ENCODE peak calls at places on chromosome 5, in four cellular contexts. C is GM06990, X is MG63, F is uterus. A is an unnamed sample.

GRCh38 chr5:59264641-59265245 is 628.8 kb downstream of the PDE4D start:
- DNase-seq in C (no peak), F (no peak), X (no peak), A (no peak)

GRCh38 chr5:94248175-94248875 is 370.1 kb downstream of the KIAA0825 start:
- DNase-seq in F (no peak), X (no peak), C (no peak), A (no peak)

GRCh38 chr5:139647406-139648204 is 544 bp upstream of the CXXC5 start:
- DNase-seq in X (no peak), C (no peak), F (no peak), A (peak; percentile 56)

GRCh38 chr5:77065256-77065655 is 21.8 kb downstream of the ZBED3 start:
- DNase-seq in F (no peak), C (no peak), X (no peak), A (no peak)

GRCh38 chr5:148474025-148474511 is 90.3 kb downstream of the FBXO38 start:
- DNase-seq in X (peak; percentile 70), F (peak; percentile 35), C (no peak), A (no peak)

GRCh38 chr5:176781638-176782570 is 28.5 kb upstream of the UNC5A start:
- DNase-seq in F (no peak), C (no peak), X (no peak), A (no peak)

GRCh38 chr5:117955831-117956230 is 1032.5 kb downstream of the DTWD2 start:
- DNase-seq in C (no peak), F (no peak), X (no peak), A (no peak)

GRCh38 chr5:113273949-113274348 is 160.8 kb downstream of the TSSK1B start:
- DNase-seq in F (no peak), X (no peak), C (no peak), A (no peak)

GRCh38 chr5:84237126-84237525 is 147.6 kb downstream of the EDIL3 start:
- DNase-seq in X (no peak), F (no peak), C (no peak), A (no peak)

GRCh38 chr5:55392669-55393068 is 84.9 kb downstream of the MTREX start:
- DNase-seq in F (no peak), C (no peak), X (no peak), A (no peak)

GRCh38 chr5:37090781-37091180 is 158.4 kb downstream of the CPLANE1 start:
- DNase-seq in X (no peak), F (no peak), C (no peak), A (no peak)

GRCh38 chr5:115895821-115896220 is 54.1 kb downstream of the AP3S1 start:
- DNase-seq in F (no peak), C (no peak), X (no peak), A (no peak)

GRCh38 chr5:54883374-54884194 is 101.8 kb downstream of the ESM1 start:
- DNase-seq in C (no peak), X (peak; percentile 69), F (peak; percentile 64), A (peak; percentile 44)

GRCh38 chr5:81971086-81971693 is 633 bp upstream of the ATG10 start:
- DNase-seq in X (no peak), C (peak; percentile 29), F (no peak), A (peak; percentile 25)

GRCh38 chr5:99587983-99588382 is 659.2 kb upstream of the CHD1 start:
- DNase-seq in C (no peak), F (no peak), X (no peak), A (no peak)

GRCh38 chr5:143355710-143356109 is 47.8 kb downstream of the NR3C1 start:
- DNase-seq in C (no peak), F (peak; percentile 20), X (peak; percentile 92), A (no peak)

GRCh38 chr5:111774525-111774924 is 17.5 kb upstream of the NREP start:
- DNase-seq in F (no peak), X (peak; percentile 74), C (no peak), A (peak; percentile 70)

GRCh38 chr5:160694896-160695295 is 157.1 kb downstream of the ATP10B start:
- DNase-seq in F (no peak), C (no peak), X (no peak), A (no peak)

GRCh38 chr5:21680196-21680595 is 1172.9 kb downstream of the CDH12 start:
- DNase-seq in F (no peak), C (no peak), X (peak; percentile 68), A (no peak)

GRCh38 chr5:65478336-65478735 is 3.4 kb downstream of the ADAMTS6 start:
- DNase-seq in F (no peak), C (no peak), X (no peak), A (no peak)

GRCh38 chr5:111159845-111160244 is 64.3 kb upstream of the CAMK4 start:
- DNase-seq in F (no peak), X (no peak), C (no peak), A (no peak)

DNA sequence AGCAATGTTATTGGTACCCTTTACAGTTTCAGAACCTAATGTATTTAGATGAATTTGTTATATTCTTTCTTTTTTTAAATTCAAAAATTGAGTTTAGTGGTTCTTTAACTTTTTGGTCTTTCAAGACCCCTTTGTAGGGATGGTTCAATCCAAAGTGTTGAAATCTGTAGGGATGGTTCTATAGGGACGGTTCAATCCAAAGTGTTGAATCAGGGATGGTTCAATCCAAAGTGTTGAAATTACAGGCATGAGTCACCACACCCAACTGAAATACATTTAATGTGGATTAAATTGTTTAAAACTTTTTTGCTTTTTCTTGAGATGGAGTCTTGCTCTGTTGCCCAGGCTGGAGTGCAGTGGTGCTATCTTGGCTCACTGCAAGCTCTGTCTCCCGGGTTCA is 30.6 kb downstream of the SNX2 start:
- DNase-seq in X (no peak), F (no peak), C (no peak), A (no peak)
- H3K36me3 ChIP-seq in X (peaks cover 24% of the 10 kb centered on the region), F (no peaks in the 10 kb centered on the region), C (peaks cover 4% of the 10 kb centered on the region), A (no peaks in the 10 kb centered on the region)

DNA sequence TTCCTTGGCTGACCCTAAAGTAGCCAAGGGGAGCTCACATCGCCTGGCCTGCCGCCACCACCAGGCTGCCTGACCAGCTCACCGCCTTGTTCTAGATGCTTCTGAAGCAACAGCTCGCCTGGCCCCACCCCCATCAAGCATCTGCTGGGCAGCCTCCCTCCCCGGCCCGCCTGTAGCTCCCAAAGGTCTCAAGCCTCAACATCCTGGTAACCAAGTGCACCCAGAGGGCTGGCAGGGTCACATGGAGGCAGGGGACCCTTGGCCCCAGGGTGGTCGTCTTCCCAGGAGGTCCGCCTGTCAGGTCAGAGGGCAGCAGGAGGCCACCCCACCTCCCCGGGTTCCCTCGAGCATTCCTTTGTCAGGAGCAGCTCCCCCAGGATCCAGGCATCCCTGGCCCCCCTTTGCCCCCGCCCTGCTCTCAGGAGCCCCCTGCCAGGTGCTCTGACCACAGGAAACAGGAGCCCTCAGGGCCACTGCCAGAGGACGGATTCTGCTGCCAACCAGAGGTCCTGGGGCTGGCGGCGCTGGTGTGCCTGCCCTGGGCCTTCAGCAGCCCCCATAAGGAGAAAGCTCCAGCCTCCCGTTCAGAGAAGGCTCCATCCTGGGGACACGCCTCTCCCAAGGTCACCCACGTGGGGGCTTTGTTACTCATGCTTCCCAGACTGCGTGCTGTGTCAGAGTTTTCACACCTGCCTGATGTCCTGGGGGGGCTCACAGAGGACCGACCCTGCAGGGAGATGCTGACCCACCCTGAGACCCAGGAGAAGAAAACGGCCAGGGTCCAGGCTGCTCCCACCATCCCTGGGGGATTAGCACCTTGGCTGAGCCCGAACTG is 3.5 kb upstream of the LRRC14B start:
- DNase-seq in F (no peak), C (no peak), X (no peak), A (no peak)
- H3K4me3 ChIP-seq in F (peak overlapping the region; percentile 20), C (no peak overlapping the region), X (no peak overlapping the region), A (no peak overlapping the region)

GRCh38 chr5:14395411-14395810 is 186.2 kb upstream of the OTULINL start:
- DNase-seq in F (no peak), C (no peak), X (no peak), A (no peak)
- H3K36me3 ChIP-seq in F (no peaks in the 10 kb centered on the region), C (peaks cover 26% of the 10 kb centered on the region), X (peaks cover 94% of the 10 kb centered on the region), A (peaks cover 7% of the 10 kb centered on the region)

GRCh38 chr5:168464641-168465040 is 21.6 kb upstream of the RARS1 start:
- DNase-seq in F (no peak), X (no peak), C (no peak), A (no peak)
- H3K4me3 ChIP-seq in F (no peak overlapping the region), X (no peak overlapping the region), C (no peak overlapping the region), A (no peak overlapping the region)

DNA sequence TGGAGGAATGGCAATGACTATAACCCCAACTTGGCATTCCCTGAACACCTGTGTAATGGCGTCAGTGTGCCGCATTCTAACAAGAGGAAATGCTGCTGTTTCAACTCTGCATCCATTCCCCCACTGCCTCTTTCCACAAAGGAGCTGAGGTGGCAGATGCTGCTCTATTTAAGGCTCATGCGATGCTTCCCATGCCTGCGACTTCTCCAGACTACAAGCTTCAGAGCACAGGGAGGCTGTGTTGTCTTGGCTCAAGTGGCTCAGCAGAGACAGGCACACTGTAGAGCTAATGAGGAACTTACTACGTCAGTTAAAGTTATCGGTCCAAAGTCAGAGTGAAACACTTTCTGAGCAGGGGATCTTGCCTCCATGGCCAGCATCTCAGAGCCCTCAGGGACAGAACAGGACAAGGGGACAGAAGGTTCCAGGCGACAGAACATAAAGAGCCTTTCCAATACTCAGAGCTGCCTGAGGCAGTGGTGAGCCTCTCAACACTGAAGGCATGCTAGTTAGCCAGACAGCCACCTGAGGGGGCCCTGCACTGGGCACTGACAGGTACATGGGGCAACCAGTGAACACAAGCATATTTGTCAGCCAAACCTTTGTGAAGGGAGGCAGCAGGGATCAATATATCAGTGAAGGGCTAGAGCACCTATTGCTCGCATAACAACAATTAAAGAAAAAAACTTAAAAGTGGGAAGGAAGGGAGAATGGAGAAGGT is 21.8 kb downstream of the TNIP1 start:
- DNase-seq in F (no peak), C (no peak), X (no peak), A (peak; percentile 39)
- H3K36me3 ChIP-seq in F (no peaks in the 10 kb centered on the region), C (peaks cover 58% of the 10 kb centered on the region), X (peaks cover 79% of the 10 kb centered on the region), A (no peaks in the 10 kb centered on the region)

DNA sequence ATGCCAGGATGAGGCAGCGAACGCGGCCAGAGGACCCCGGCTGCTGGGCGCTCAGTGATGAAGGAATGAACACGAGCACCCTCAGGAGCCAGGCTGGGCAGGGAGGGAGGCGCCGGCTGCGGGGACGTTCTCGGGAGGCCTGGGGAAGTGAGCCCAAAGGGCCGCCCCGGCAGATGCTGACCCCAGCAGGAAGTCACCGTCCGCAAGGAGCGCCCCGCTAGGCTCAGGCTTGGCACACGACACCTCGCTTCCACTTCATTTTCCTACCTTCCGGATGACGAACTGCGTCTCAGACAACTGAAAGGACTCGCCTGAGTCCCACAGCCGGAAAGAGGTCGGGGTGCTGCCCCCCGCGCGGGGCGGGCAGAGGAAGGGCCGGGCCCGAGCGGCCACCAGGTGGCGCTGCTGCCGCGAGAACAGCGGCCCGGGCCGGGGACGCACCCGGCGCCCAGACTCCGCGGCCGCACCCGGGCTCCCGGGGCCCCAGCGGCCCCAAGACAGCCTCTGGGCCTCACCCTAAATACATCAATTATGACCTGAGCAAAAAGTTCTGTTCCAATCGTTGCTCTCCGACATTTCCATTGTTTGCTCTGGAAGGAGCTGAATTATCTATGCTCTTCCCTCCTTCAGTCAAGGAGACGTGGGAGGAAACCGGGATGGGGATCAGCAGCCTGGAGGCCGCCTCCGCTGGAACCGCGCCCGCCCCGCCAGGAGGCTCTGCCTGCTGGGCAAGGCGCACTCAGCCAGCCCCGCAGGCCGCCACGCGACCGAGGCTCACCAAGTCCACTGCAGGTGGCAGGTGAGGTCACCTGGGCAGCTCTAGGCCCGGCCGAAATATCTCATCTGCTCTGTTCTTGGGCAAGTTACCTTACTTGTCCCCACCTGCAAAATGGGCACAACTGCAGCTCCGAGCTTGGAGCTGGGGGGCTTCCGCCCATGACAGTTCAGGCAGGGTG is 107.0 kb downstream of the ZNF354C start:
- DNase-seq in X (peak; percentile 29), C (peak; percentile 48), F (peak; percentile 73), A (peak; percentile 51)
- H3K4me3 ChIP-seq in X (no peak overlapping the region), C (no peak overlapping the region), F (peak overlapping the region; percentile 24), A (no peak overlapping the region)